ENCODE peak calls at places on chromosome 1, in nine cellular contexts. K is effector CD4-positive, alpha-beta T cell; O is stimulated activated CD4-positive, alpha-beta T cell treated with anti-CD3 and anti-CD28 coated beads, Interleukin-12 subunit alpha, Interleukin-12 subunit beta, amount 100 ng/mL, for 4 hours; H is neural crest cell; Q is effector memory CD8-positive, alpha-beta T cell; M is GM04504; P is CD8-positive, alpha-beta T cell; S is NCI-H1417; I is breast epithelium. W is an unnamed sample.

GRCh38 chr1:3831689-3832088 is 25.3 kb downstream of the CEP104 start:
- DNase-seq in I (no peak), H (no peak), O (no peak), M (peak), P (no peak), K (no peak), S (no peak), Q (no peak), W (no peak)

GRCh38 chr1:191142748-191143147 is 665.1 kb upstream of the BRINP3 start:
- DNase-seq in I (no peak), M (no peak), S (no peak), H (no peak), O (no peak), K (no peak), P (no peak), Q (no peak), W (no peak)

GRCh38 chr1:204587621-204588020 is 71.4 kb downstream of the MDM4 start:
- DNase-seq in P (no peak), H (no peak), M (no peak), I (no peak), Q (no peak), O (no peak), S (peak), K (no peak), W (peak)

GRCh38 chr1:8218351-8219092 is 99.4 kb upstream of the SLC45A1 start:
- DNase-seq in M (no peak), H (no peak), O (no peak), Q (no peak), P (no peak), I (no peak), K (no peak), S (no peak), W (no peak)

GRCh38 chr1:64363616-64364015 is 106.3 kb upstream of the CACHD1 start:
- DNase-seq in K (no peak), M (no peak), H (no peak), I (no peak), O (no peak), S (no peak), Q (no peak), P (no peak), W (no peak)

GRCh38 chr1:233293556-233294446 is 1.7 kb downstream of the PCNX2 start:
- DNase-seq in P (no peak), K (no peak), I (no peak), Q (no peak), H (no peak), M (no peak), S (no peak), O (no peak), W (no peak)

GRCh38 chr1:42928859-42929258 is 29.8 kb downstream of the SLC2A1 start:
- DNase-seq in M (no peak), I (no peak), Q (no peak), H (no peak), S (no peak), P (no peak), O (no peak), K (no peak), W (no peak)

GRCh38 chr1:168726311-168726710 is 2.7 kb downstream of the DPT start:
- DNase-seq in O (no peak), P (no peak), S (no peak), M (no peak), K (no peak), Q (no peak), I (no peak), H (no peak), W (no peak)

GRCh38 chr1:42170779-42171621 is 6.5 kb upstream of the GUCA2A start:
- DNase-seq in K (no peak), H (no peak), P (no peak), S (no peak), M (no peak), O (no peak), Q (no peak), I (no peak), W (peak)

GRCh38 chr1:96995351-96995750 is 273.8 kb downstream of the PTBP2 start:
- DNase-seq in Q (no peak), S (no peak), H (no peak), P (no peak), M (no peak), K (no peak), I (no peak), O (no peak), W (no peak)

GRCh38 chr1:154956557-154956956 is 658 bp upstream of the PBXIP1 start:
- DNase-seq in K (no peak), I (no peak), M (no peak), Q (no peak), O (no peak), S (no peak), H (no peak), P (no peak), W (no peak)

GRCh38 chr1:107844009-107844408 is 121.0 kb downstream of the VAV3 start:
- DNase-seq in I (no peak), M (no peak), P (no peak), Q (no peak), H (no peak), S (no peak), O (no peak), K (no peak), W (no peak)

GRCh38 chr1:222424826-222425225 is 123.1 kb downstream of the HHIPL2 start:
- DNase-seq in P (no peak), O (no peak), I (no peak), S (no peak), M (no peak), Q (no peak), H (no peak), K (no peak), W (no peak)

GRCh38 chr1:36206323-36206858 is 17.9 kb upstream of the THRAP3 start:
- DNase-seq in K (no peak), I (no peak), S (no peak), Q (no peak), O (no peak), H (no peak), M (no peak), P (no peak), W (no peak)

GRCh38 chr1:81834921-81835698 is 34.4 kb downstream of the ADGRL2 start:
- DNase-seq in I (no peak), Q (no peak), S (no peak), O (no peak), H (no peak), M (peak), P (no peak), K (no peak), W (no peak)

W was measured in DMS 273 treated with DMSO at 0.1 percent for 48 hours.